ENCODE peak calls at places on chromosomes 5 and 9, in four cellular contexts. One of them, this sample, is unnamed.

GRCh38 chr5:110880413-110880812 is 141.6 kb downstream of the SLC25A46 start:
- DNase-seq in K562: no peak
- DNase-seq in GM12891: no peak
- DNase-seq in GM12878: peak
- DNase-seq in this sample: no peak

GRCh38 chr5:25641140-25641539 is 996.4 kb upstream of the CDH10 start:
- DNase-seq in K562: no peak
- DNase-seq in GM12891: no peak
- DNase-seq in GM12878: no peak
- DNase-seq in this sample: no peak

GRCh38 chr9:76773051-76773450 is 8.8 kb downstream of the PCA3 start:
- DNase-seq in K562: no peak
- DNase-seq in GM12891: no peak
- DNase-seq in GM12878: no peak
- DNase-seq in this sample: no peak

GRCh38 chr5:124180523-124181461 is 565.6 kb downstream of the ZNF608 start:
- DNase-seq in K562: no peak
- DNase-seq in GM12891: no peak
- DNase-seq in GM12878: no peak
- DNase-seq in this sample: no peak

GRCh38 chr9:135708164-135708563 is 6.2 kb downstream of the KCNT1 start:
- DNase-seq in K562: no peak
- DNase-seq in GM12891: no peak
- DNase-seq in GM12878: no peak
- DNase-seq in this sample: no peak

GRCh38 chr9:122364117-122364782 is 6.6 kb upstream of the PTGS1 start:
- DNase-seq in K562: no peak
- DNase-seq in GM12891: no peak
- DNase-seq in GM12878: no peak
- DNase-seq in this sample: no peak

GRCh38 chr5:534743-535671 is 10.8 kb upstream of the SLC9A3 start:
- DNase-seq in K562: no peak
- DNase-seq in GM12891: no peak
- DNase-seq in GM12878: no peak
- DNase-seq in this sample: no peak

GRCh38 chr9:28921857-28922500 is 1348.7 kb upstream of the C9orf72 start:
- DNase-seq in K562: no peak
- DNase-seq in GM12891: no peak
- DNase-seq in GM12878: no peak
- DNase-seq in this sample: no peak

GRCh38 chr9:5408596-5408995 is 29.1 kb downstream of the PLGRKT start:
- DNase-seq in K562: no peak
- DNase-seq in GM12891: no peak
- DNase-seq in GM12878: no peak
- DNase-seq in this sample: no peak

GRCh38 chr9:114410910-114411309 is 23.1 kb upstream of the AKNA start:
- DNase-seq in K562: no peak
- DNase-seq in GM12891: no peak
- DNase-seq in GM12878: no peak
- DNase-seq in this sample: no peak
- TF ChIP-seq SPI1 in K562: no peak
- TF ChIP-seq SPI1 in GM12891: no peak
- TF ChIP-seq SPI1 in GM12878: no peak
- TF ChIP-seq SPI1 in this sample: no peak

GRCh38 chr5:115857621-115858349 is 16.1 kb downstream of the AP3S1 start:
- DNase-seq in K562: no peak
- DNase-seq in GM12891: no peak
- DNase-seq in GM12878: no peak
- DNase-seq in this sample: no peak
- TF ChIP-seq SPI1 in K562: no peak
- TF ChIP-seq SPI1 in GM12891: no peak
- TF ChIP-seq SPI1 in GM12878: no peak
- TF ChIP-seq SPI1 in this sample: no peak

DNA sequence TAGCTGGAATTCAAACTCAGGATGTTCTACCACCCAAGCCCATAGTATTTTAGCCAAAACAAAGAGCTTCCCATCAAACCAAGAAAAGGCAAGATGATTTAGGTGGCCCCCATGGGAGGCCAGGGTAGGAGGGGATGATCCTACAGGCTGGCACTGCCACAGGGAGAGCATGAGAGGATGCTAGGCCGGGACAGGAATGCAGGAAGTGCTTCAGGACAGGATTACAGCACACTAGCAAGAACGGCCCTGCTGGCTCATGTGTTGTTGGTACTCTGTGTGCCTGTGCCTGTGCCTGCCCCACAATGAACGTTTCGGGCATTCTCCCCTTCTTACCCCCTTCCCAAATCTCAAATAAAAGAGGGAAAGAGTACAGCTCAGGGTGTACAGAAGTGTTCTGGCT is 110.7 kb upstream of the TRIM32 start:
- DNase-seq in K562: no peak
- DNase-seq in GM12891: no peak
- DNase-seq in GM12878: no peak
- DNase-seq in this sample: no peak
- TF ChIP-seq SPI1 in K562: no peak
- TF ChIP-seq SPI1 in GM12891: no peak
- TF ChIP-seq SPI1 in GM12878: no peak
- TF ChIP-seq SPI1 in this sample: no peak

GRCh38 chr9:20835364-20836286 is 151.6 kb downstream of the FOCAD start:
- DNase-seq in K562: no peak
- DNase-seq in GM12891: no peak
- DNase-seq in GM12878: no peak
- DNase-seq in this sample: no peak

GRCh38 chr9:20832775-20833174 is 148.7 kb downstream of the FOCAD start:
- DNase-seq in K562: no peak
- DNase-seq in GM12891: no peak
- DNase-seq in GM12878: no peak
- DNase-seq in this sample: no peak

DNA sequence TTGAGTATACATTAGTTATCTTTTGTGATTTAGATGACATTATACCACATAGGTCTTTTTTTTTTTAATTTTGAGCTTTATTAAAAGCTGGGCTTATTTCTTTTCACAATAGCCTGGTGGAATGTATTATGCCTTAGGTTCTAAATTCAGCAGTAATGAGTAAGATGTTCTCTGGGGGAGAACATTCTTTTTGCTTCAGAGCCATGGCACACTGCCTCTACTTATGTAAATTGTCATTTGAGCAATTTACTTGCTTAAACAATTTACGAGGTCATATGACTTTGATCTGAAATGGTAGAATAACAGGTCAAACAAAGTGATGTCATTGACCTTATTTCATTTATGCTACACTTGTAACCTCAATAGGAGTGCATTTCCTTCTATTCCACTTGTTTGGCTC is 154.2 kb downstream of the FOCAD start:
- DNase-seq in K562: no peak
- DNase-seq in GM12891: no peak
- DNase-seq in GM12878: no peak
- DNase-seq in this sample: no peak
- TF ChIP-seq SPI1 in K562: no peak
- TF ChIP-seq SPI1 in GM12891: no peak
- TF ChIP-seq SPI1 in GM12878: no peak
- TF ChIP-seq SPI1 in this sample: no peak

GRCh38 chr5:157109744-157110143 is 900 bp upstream of the HAVCR2 start:
- DNase-seq in K562: no peak
- DNase-seq in GM12891: peak
- DNase-seq in GM12878: peak
- DNase-seq in this sample: peak
- TF ChIP-seq SPI1 in K562: peak
- TF ChIP-seq SPI1 in GM12891: peak
- TF ChIP-seq SPI1 in GM12878: peak
- TF ChIP-seq SPI1 in this sample: peak

GRCh38 chr9:37119360-37119759 is 1.0 kb upstream of the ZCCHC7 start:
- DNase-seq in K562: peak
- DNase-seq in GM12891: no peak
- DNase-seq in GM12878: no peak
- DNase-seq in this sample: no peak
- TF ChIP-seq SPI1 in K562: no peak
- TF ChIP-seq SPI1 in GM12891: no peak
- TF ChIP-seq SPI1 in GM12878: no peak
- TF ChIP-seq SPI1 in this sample: no peak

GRCh38 chr9:126614455-126615248 is 924 bp downstream of the LMX1B start:
- DNase-seq in K562: no peak
- DNase-seq in GM12891: peak
- DNase-seq in GM12878: no peak
- DNase-seq in this sample: no peak
- TF ChIP-seq SPI1 in K562: no peak
- TF ChIP-seq SPI1 in GM12891: no peak
- TF ChIP-seq SPI1 in GM12878: no peak
- TF ChIP-seq SPI1 in this sample: no peak

GRCh38 chr9:89649045-89649691 is 44.4 kb downstream of the GADD45G start:
- DNase-seq in K562: peak
- DNase-seq in GM12891: no peak
- DNase-seq in GM12878: no peak
- DNase-seq in this sample: no peak
- TF ChIP-seq SPI1 in K562: no peak
- TF ChIP-seq SPI1 in GM12891: no peak
- TF ChIP-seq SPI1 in GM12878: no peak
- TF ChIP-seq SPI1 in this sample: no peak

GRCh38 chr5:115306011-115306530 is 9.6 kb upstream of the CCDC112 start:
- DNase-seq in K562: no peak
- DNase-seq in GM12891: no peak
- DNase-seq in GM12878: no peak
- DNase-seq in this sample: no peak
- TF ChIP-seq SPI1 in K562: no peak
- TF ChIP-seq SPI1 in GM12891: no peak
- TF ChIP-seq SPI1 in GM12878: no peak
- TF ChIP-seq SPI1 in this sample: no peak